ENCODE peak calls at places on chromosome 11, in seven cellular contexts. C, N, I, F, X, T and V are unnamed samples.

GRCh38 chr11:94885133-94885532 is 88.2 kb downstream of the CWC15 start:
- DNase-seq in X (no peak), I (no peak), N (no peak), F (peak; percentile 66), T (no peak), C (no peak), V (peak; percentile 34)

GRCh38 chr11:132284048-132284447 is 913.6 kb downstream of the NTM start:
- DNase-seq in X (no peak), F (no peak), C (no peak), I (no peak), T (no peak), N (no peak), V (no peak)

GRCh38 chr11:72511393-72512047 is 77.2 kb upstream of the CLPB start:
- DNase-seq in N (no peak), I (no peak), C (no peak), X (no peak), F (no peak), T (no peak), V (no peak)

GRCh38 chr11:58640386-58641023 is 18.0 kb downstream of the CNTF start:
- DNase-seq in I (no peak), F (no peak), T (no peak), N (no peak), C (no peak), X (no peak), V (no peak)

GRCh38 chr11:2804701-2805387 is 80.7 kb downstream of the CDKN1C start:
- DNase-seq in I (no peak), N (no peak), X (no peak), T (no peak), C (peak; percentile 51), F (no peak), V (no peak)

GRCh38 chr11:27938011-27938410 is 169.9 kb downstream of the KIF18A start:
- DNase-seq in N (no peak), T (no peak), I (peak; percentile 19), F (no peak), C (no peak), X (no peak), V (no peak)

GRCh38 chr11:62233730-62234129 is 8.3 kb upstream of the SCGB1D2 start:
- DNase-seq in C (no peak), T (no peak), I (no peak), F (no peak), X (no peak), N (no peak), V (no peak)

GRCh38 chr11:75659836-75660235 is 9.0 kb downstream of the MAP6 start:
- DNase-seq in T (no peak), F (no peak), X (no peak), I (no peak), C (no peak), N (no peak), V (no peak)

GRCh38 chr11:25691959-25692358 is 640.0 kb upstream of the ANO3 start:
- DNase-seq in T (no peak), I (no peak), F (no peak), X (no peak), N (no peak), C (no peak), V (no peak)

GRCh38 chr11:12224537-12224893 is 114.1 kb downstream of the MICAL2 start:
- DNase-seq in F (no peak), C (peak; percentile 84), I (no peak), T (no peak), X (no peak), N (peak; percentile 94), V (no peak)

GRCh38 chr11:86442420-86442819 is 67.7 kb downstream of the CCDC81 start:
- DNase-seq in N (peak; percentile 57), C (no peak), I (no peak), X (no peak), T (no peak), F (no peak), V (no peak)

GRCh38 chr11:65911682-65912568 is 6.9 kb downstream of the C11orf68 start:
- DNase-seq in C (no peak), N (no peak), X (no peak), T (peak; percentile 69), I (peak; percentile 89), F (peak; percentile 61), V (peak; percentile 85)

GRCh38 chr11:87307101-87307500 is 269.4 kb downstream of the TMEM135 start:
- DNase-seq in T (no peak), N (no peak), C (no peak), X (no peak), F (no peak), I (no peak), V (no peak)

GRCh38 chr11:57444362-57445074 is 15.8 kb upstream of the RTN4RL2 start:
- DNase-seq in X (no peak), I (no peak), F (no peak), C (no peak), N (no peak), T (no peak), V (peak; percentile 54)

GRCh38 chr11:117792992-117793391 is 4.0 kb downstream of the DSCAML1 start:
- DNase-seq in X (no peak), C (no peak), N (no peak), T (no peak), F (no peak), I (no peak), V (no peak)

GRCh38 chr11:111976119-111976518 is 39.0 kb downstream of the DIXDC1 start:
- DNase-seq in F (no peak), N (no peak), C (no peak), X (no peak), T (no peak), I (no peak), V (no peak)

GRCh38 chr11:134878785-134879184 is 466.7 kb upstream of the B3GAT1 start:
- DNase-seq in X (no peak), F (no peak), T (no peak), C (no peak), I (no peak), N (no peak), V (no peak)

GRCh38 chr11:2138436-2139117 is 612 bp downstream of the IGF2 start:
- DNase-seq in F (peak; percentile 38), T (no peak), X (no peak), N (no peak), C (no peak), I (peak; percentile 71), V (no peak)

GRCh38 chr11:64870176-64870892 is 8.1 kb downstream of the EHD1 start:
- DNase-seq in X (peak; percentile 74), C (no peak), I (peak; percentile 82), F (no peak), N (no peak), T (no peak), V (peak; percentile 48)

GRCh38 chr11:17413414-17414316 is 25.2 kb upstream of the KCNJ11 start:
- DNase-seq in X (peak; percentile 44), F (peak; percentile 52), I (no peak), C (peak; percentile 87), T (no peak), N (no peak), V (no peak)